ENCODE peak calls at places on chromosomes 4 and X, in seven cellular contexts. One of them, this sample, is unnamed.

GRCh38 chrX:106378616-106379015 is 210.5 kb downstream of the PWWP3B start:
- DNase-seq in HCT116: no peak
- DNase-seq in H1: no peak
- DNase-seq in HepG2: no peak
- DNase-seq in K562: no peak
- DNase-seq in SK-N-SH: no peak
- DNase-seq in GM12878: no peak
- DNase-seq in this sample: no peak

GRCh38 chr4:98448923-98449322 is 187.7 kb downstream of the RAP1GDS1 start:
- DNase-seq in HCT116: no peak
- DNase-seq in H1: no peak
- DNase-seq in HepG2: no peak
- DNase-seq in K562: no peak
- DNase-seq in SK-N-SH: no peak
- DNase-seq in GM12878: no peak
- DNase-seq in this sample: no peak

GRCh38 chrX:39938466-39938865 is 159.3 kb downstream of the BCOR start:
- DNase-seq in HCT116: no peak
- DNase-seq in H1: no peak
- DNase-seq in HepG2: no peak
- DNase-seq in K562: no peak
- DNase-seq in SK-N-SH: no peak
- DNase-seq in GM12878: no peak
- DNase-seq in this sample: no peak

GRCh38 chrX:68685722-68686683 is 38.5 kb downstream of the STARD8 start:
- DNase-seq in HCT116: no peak
- DNase-seq in H1: no peak
- DNase-seq in HepG2: no peak
- DNase-seq in K562: peak; percentile 74
- DNase-seq in SK-N-SH: peak; percentile 49
- DNase-seq in GM12878: no peak
- DNase-seq in this sample: no peak

GRCh38 chrX:19709812-19710518 is 177.4 kb downstream of the SH3KBP1 start:
- DNase-seq in HCT116: peak; percentile 79
- DNase-seq in H1: no peak
- DNase-seq in HepG2: no peak
- DNase-seq in K562: peak; percentile 5
- DNase-seq in SK-N-SH: no peak
- DNase-seq in GM12878: no peak
- DNase-seq in this sample: peak; percentile 47

GRCh38 chrX:134599173-134599914 is 58.9 kb downstream of the PLAC1 start:
- DNase-seq in HCT116: no peak
- DNase-seq in H1: no peak
- DNase-seq in HepG2: no peak
- DNase-seq in K562: no peak
- DNase-seq in SK-N-SH: no peak
- DNase-seq in GM12878: peak; percentile 8
- DNase-seq in this sample: no peak

GRCh38 chrX:109294097-109294815 is 187.6 kb downstream of the GUCY2F start:
- DNase-seq in HCT116: no peak
- DNase-seq in H1: no peak
- DNase-seq in HepG2: no peak
- DNase-seq in K562: no peak
- DNase-seq in SK-N-SH: no peak
- DNase-seq in GM12878: no peak
- DNase-seq in this sample: no peak

GRCh38 chr4:188372856-188373255 is 233.6 kb downstream of the TRIML1 start:
- DNase-seq in HCT116: peak; percentile 67
- DNase-seq in H1: no peak
- DNase-seq in HepG2: peak; percentile 25
- DNase-seq in K562: peak; percentile 11
- DNase-seq in SK-N-SH: no peak
- DNase-seq in GM12878: no peak
- DNase-seq in this sample: peak; percentile 18

GRCh38 chrX:151902813-151903591 is 9.7 kb upstream of the MAGEA4 start:
- DNase-seq in HCT116: peak; percentile 29
- DNase-seq in H1: no peak
- DNase-seq in HepG2: peak; percentile 2
- DNase-seq in K562: peak; percentile 7
- DNase-seq in SK-N-SH: no peak
- DNase-seq in GM12878: no peak
- DNase-seq in this sample: peak; percentile 25

GRCh38 chr4:109440948-109441347 is 7.3 kb downstream of the SEC24B start:
- DNase-seq in HCT116: no peak
- DNase-seq in H1: no peak
- DNase-seq in HepG2: no peak
- DNase-seq in K562: no peak
- DNase-seq in SK-N-SH: no peak
- DNase-seq in GM12878: no peak
- DNase-seq in this sample: no peak

GRCh38 chr4:58760100-58760499 is 1649.9 kb upstream of the IGFBP7 start:
- DNase-seq in HCT116: no peak
- DNase-seq in H1: no peak
- DNase-seq in HepG2: no peak
- DNase-seq in K562: no peak
- DNase-seq in SK-N-SH: no peak
- DNase-seq in GM12878: no peak
- DNase-seq in this sample: no peak

GRCh38 chr4:143026459-143027170 is 158.1 kb upstream of the USP38 start:
- DNase-seq in HCT116: no peak
- DNase-seq in H1: no peak
- DNase-seq in HepG2: no peak
- DNase-seq in K562: no peak
- DNase-seq in SK-N-SH: no peak
- DNase-seq in GM12878: no peak
- DNase-seq in this sample: no peak

GRCh38 chr4:54547299-54548097 is 110.3 kb upstream of the KIT start:
- DNase-seq in HCT116: no peak
- DNase-seq in H1: no peak
- DNase-seq in HepG2: no peak
- DNase-seq in K562: no peak
- DNase-seq in SK-N-SH: no peak
- DNase-seq in GM12878: peak; percentile 19
- DNase-seq in this sample: no peak

GRCh38 chrX:46627700-46628405 is 54.3 kb downstream of the CHST7 start:
- DNase-seq in HCT116: no peak
- DNase-seq in H1: no peak
- DNase-seq in HepG2: no peak
- DNase-seq in K562: no peak
- DNase-seq in SK-N-SH: no peak
- DNase-seq in GM12878: no peak
- DNase-seq in this sample: no peak

GRCh38 chr4:176920694-176921093 is 128.0 kb upstream of the VEGFC start:
- DNase-seq in HCT116: no peak
- DNase-seq in H1: no peak
- DNase-seq in HepG2: no peak
- DNase-seq in K562: no peak
- DNase-seq in SK-N-SH: no peak
- DNase-seq in GM12878: no peak
- DNase-seq in this sample: peak; percentile 36

GRCh38 chr4:108492816-108493595 is 127.4 kb upstream of the RPL34 start:
- DNase-seq in HCT116: peak; percentile 21
- DNase-seq in H1: peak; percentile 21
- DNase-seq in HepG2: peak; percentile 16
- DNase-seq in K562: peak; percentile 34
- DNase-seq in SK-N-SH: peak; percentile 19
- DNase-seq in GM12878: no peak
- DNase-seq in this sample: no peak

DNA sequence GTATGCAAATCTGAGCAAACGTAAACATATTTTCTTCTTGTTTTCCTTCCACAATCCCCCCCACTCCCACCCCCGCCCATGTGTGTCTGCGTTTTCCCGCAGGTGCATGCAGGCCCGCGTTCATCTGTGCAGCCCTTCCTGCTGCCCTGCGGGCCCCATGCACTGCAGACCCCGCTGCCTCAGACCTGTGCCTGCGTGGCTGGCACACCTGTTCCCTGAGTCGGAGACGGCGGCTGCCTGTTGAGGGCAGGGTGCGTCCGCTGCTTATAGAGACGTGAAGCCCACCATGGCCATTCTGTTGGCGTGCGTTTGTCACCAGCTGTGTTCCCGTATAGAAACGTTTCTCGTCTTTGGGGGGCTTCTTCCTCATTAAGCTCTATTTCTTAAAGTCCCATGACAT is 51.5 kb downstream of the PCGF3 start:
- DNase-seq in HCT116: no peak
- DNase-seq in H1: no peak
- DNase-seq in HepG2: no peak
- DNase-seq in K562: no peak
- DNase-seq in SK-N-SH: no peak
- DNase-seq in GM12878: no peak
- DNase-seq in this sample: no peak
- H3K36me3 ChIP-seq in HCT116: peaks cover 7% of the 10 kb centered on the region
- H3K36me3 ChIP-seq in H1: peaks cover 3% of the 10 kb centered on the region
- H3K36me3 ChIP-seq in HepG2: peaks cover 12% of the 10 kb centered on the region
- H3K36me3 ChIP-seq in K562: peaks cover 62% of the 10 kb centered on the region
- H3K36me3 ChIP-seq in SK-N-SH: peaks cover 40% of the 10 kb centered on the region
- H3K36me3 ChIP-seq in GM12878: peaks cover 6% of the 10 kb centered on the region
- H3K36me3 ChIP-seq in this sample: no peaks in the 10 kb centered on the region

GRCh38 chr4:159250751-159251325 is 148.0 kb downstream of the RAPGEF2 start:
- DNase-seq in HCT116: no peak
- DNase-seq in H1: no peak
- DNase-seq in HepG2: no peak
- DNase-seq in K562: no peak
- DNase-seq in SK-N-SH: no peak
- DNase-seq in GM12878: no peak
- DNase-seq in this sample: no peak

GRCh38 chr4:159252491-159252890 is 149.6 kb downstream of the RAPGEF2 start:
- DNase-seq in HCT116: no peak
- DNase-seq in H1: no peak
- DNase-seq in HepG2: no peak
- DNase-seq in K562: no peak
- DNase-seq in SK-N-SH: no peak
- DNase-seq in GM12878: no peak
- DNase-seq in this sample: no peak

GRCh38 chr4:159248383-159249178 is 145.7 kb downstream of the RAPGEF2 start:
- DNase-seq in HCT116: no peak
- DNase-seq in H1: no peak
- DNase-seq in HepG2: peak; percentile 47
- DNase-seq in K562: no peak
- DNase-seq in SK-N-SH: peak; percentile 19
- DNase-seq in GM12878: no peak
- DNase-seq in this sample: no peak
- H3K4me1 ChIP-seq in HCT116: no peaks in the 10 kb centered on the region
- H3K4me1 ChIP-seq in H1: no peaks in the 10 kb centered on the region
- H3K4me1 ChIP-seq in HepG2: peaks cover 10% of the 10 kb centered on the region
- H3K4me1 ChIP-seq in K562: no peaks in the 10 kb centered on the region
- H3K4me1 ChIP-seq in SK-N-SH: no peaks in the 10 kb centered on the region
- H3K4me1 ChIP-seq in GM12878: no peaks in the 10 kb centered on the region
- H3K4me1 ChIP-seq in this sample: no peaks in the 10 kb centered on the region

GRCh38 chr4:152959080-152959479 is 23.0 kb downstream of the FHDC1 start:
- DNase-seq in HCT116: no peak
- DNase-seq in H1: no peak
- DNase-seq in HepG2: peak; percentile 36
- DNase-seq in K562: no peak
- DNase-seq in SK-N-SH: no peak
- DNase-seq in GM12878: no peak
- DNase-seq in this sample: no peak
- TF ChIP-seq SIN3A in HCT116: no peak
- TF ChIP-seq SIN3A in H1: no peak
- TF ChIP-seq SIN3A in HepG2: no peak
- TF ChIP-seq SIN3A in K562: no peak
- TF ChIP-seq SIN3A in SK-N-SH: no peak
- TF ChIP-seq SIN3A in GM12878: no peak
- TF ChIP-seq SIN3A in this sample: no peak

GRCh38 chr4:39510348-39510929 is 16.8 kb downstream of the UGDH start:
- DNase-seq in HCT116: no peak
- DNase-seq in H1: no peak
- DNase-seq in HepG2: no peak
- DNase-seq in K562: no peak
- DNase-seq in SK-N-SH: no peak
- DNase-seq in GM12878: no peak
- DNase-seq in this sample: no peak
- H3K36me3 ChIP-seq in HCT116: peaks cover 48% of the 10 kb centered on the region
- H3K36me3 ChIP-seq in H1: peaks cover 18% of the 10 kb centered on the region
- H3K36me3 ChIP-seq in HepG2: peaks cover 38% of the 10 kb centered on the region
- H3K36me3 ChIP-seq in K562: peaks cover 53% of the 10 kb centered on the region
- H3K36me3 ChIP-seq in SK-N-SH: peaks cover 60% of the 10 kb centered on the region
- H3K36me3 ChIP-seq in GM12878: peaks cover 2% of the 10 kb centered on the region
- H3K36me3 ChIP-seq in this sample: peaks cover 42% of the 10 kb centered on the region

GRCh38 chr4:1854752-1855151 is 1.2 kb downstream of the LETM1 start:
- DNase-seq in HCT116: no peak
- DNase-seq in H1: no peak
- DNase-seq in HepG2: no peak
- DNase-seq in K562: no peak
- DNase-seq in SK-N-SH: no peak
- DNase-seq in GM12878: no peak
- DNase-seq in this sample: no peak
- H3K4me1 ChIP-seq in HCT116: peaks cover 46% of the 10 kb centered on the region
- H3K4me1 ChIP-seq in H1: peaks cover 4% of the 10 kb centered on the region
- H3K4me1 ChIP-seq in HepG2: peaks cover 77% of the 10 kb centered on the region
- H3K4me1 ChIP-seq in K562: peaks cover 70% of the 10 kb centered on the region
- H3K4me1 ChIP-seq in SK-N-SH: peaks cover 13% of the 10 kb centered on the region
- H3K4me1 ChIP-seq in GM12878: peaks cover 21% of the 10 kb centered on the region
- H3K4me1 ChIP-seq in this sample: peaks cover 15% of the 10 kb centered on the region

This sample was measured in Panc1.